ENCODE peak calls at places on chromosomes 3 and 15, in nine cellular contexts. J is naive thymus-derived CD8-positive, alpha-beta T cell; E is activated CD8-positive, alpha-beta memory T cell treated with anti-CD3 and anti-CD28 coated beads for 48 hours; B is left cardiac atrium; C is activated T-cell treated with anti-CD3 and anti-CD28 coated beads, Interleukin-2, amount 50 U/mL, for 72 hours; Y is T-helper 2 cell; M is NCI-H1436; I is GM18507; P is activated gamma-delta T cell treated with anti-CD3 and anti-CD28 coated beads, Interleukin-2, amount 50 U/mL, for 16 hours. W is an unnamed sample.

GRCh38 chr3:71207632-71208031 is 375.9 kb downstream of the FOXP1 start:
- DNase-seq in Y (no peak), P (no peak), B (no peak), J (no peak), E (no peak), C (no peak), M (no peak), I (no peak), W (no peak)

GRCh38 chr3:196792771-196793170 is 53.1 kb downstream of the PAK2 start:
- DNase-seq in Y (no peak), I (no peak), E (no peak), C (no peak), J (no peak), B (no peak), M (no peak), P (no peak), W (no peak)

GRCh38 chr3:20317616-20318015 is 131.6 kb upstream of the SGO1 start:
- DNase-seq in P (no peak), C (no peak), B (no peak), M (no peak), E (no peak), I (no peak), J (no peak), Y (no peak), W (no peak)

GRCh38 chr3:128383316-128384235 is 83.1 kb downstream of the DNAJB8 start:
- DNase-seq in P (peak), C (peak), B (peak), E (peak), M (peak), J (no peak), Y (peak), I (peak), W (peak)

GRCh38 chr3:10508619-10509260 is 3.4 kb upstream of the ATP2B2 start:
- DNase-seq in P (no peak), B (no peak), M (no peak), E (no peak), I (no peak), Y (no peak), J (no peak), C (no peak), W (no peak)

GRCh38 chr15:29822100-29822684 is at the start of gene TJP1:
- DNase-seq in J (no peak), P (no peak), M (peak), B (peak), E (no peak), I (no peak), Y (no peak), C (no peak), W (no peak)

GRCh38 chr15:30865257-30865656 is 38.5 kb upstream of the FAN1 start:
- DNase-seq in I (no peak), B (no peak), E (no peak), Y (no peak), M (no peak), J (no peak), P (no peak), C (no peak), W (no peak)

GRCh38 chr3:115624029-115624645 is 827 bp downstream of the GAP43 start:
- DNase-seq in Y (no peak), C (no peak), B (no peak), E (no peak), J (no peak), P (no peak), I (no peak), M (no peak), W (no peak)

GRCh38 chr3:14174483-14174882 is 3.9 kb downstream of the XPC start:
- DNase-seq in Y (no peak), B (no peak), I (no peak), C (no peak), J (no peak), E (no peak), M (no peak), P (no peak), W (no peak)

GRCh38 chr3:123533554-123534159 is 51.2 kb downstream of the HACD2 start:
- DNase-seq in J (no peak), M (no peak), B (no peak), E (no peak), P (no peak), I (no peak), Y (no peak), C (no peak), W (no peak)

GRCh38 chr3:77186728-77187127 is 146.8 kb downstream of the ROBO2 start:
- DNase-seq in C (no peak), Y (no peak), M (no peak), E (no peak), I (no peak), J (no peak), B (no peak), P (no peak), W (no peak)

GRCh38 chr3:40079203-40079844 is 230.2 kb upstream of the EIF1B start:
- DNase-seq in Y (no peak), C (no peak), P (no peak), M (no peak), B (no peak), J (no peak), E (no peak), I (no peak), W (no peak)

GRCh38 chr3:190432216-190432615 is 17.5 kb downstream of the TMEM207 start:
- DNase-seq in B (no peak), M (no peak), I (no peak), P (no peak), E (no peak), C (no peak), Y (no peak), J (no peak), W (no peak)

GRCh38 chr3:193944161-193944884 is 191.6 kb upstream of the HES1 start:
- DNase-seq in Y (no peak), C (no peak), E (no peak), P (no peak), B (no peak), I (no peak), J (no peak), M (no peak), W (no peak)

GRCh38 chr15:60555291-60555690 is 76.3 kb upstream of the ICE2 start:
- DNase-seq in J (no peak), B (no peak), C (no peak), Y (no peak), E (no peak), I (no peak), P (no peak), M (peak), W (no peak)

GRCh38 chr3:37982351-37982750 is 8.2 kb upstream of the VILL start:
- DNase-seq in C (no peak), E (no peak), P (no peak), I (no peak), J (no peak), M (no peak), B (no peak), Y (no peak), W (no peak)

W was measured in KG1.